ENCODE peak calls at places on chromosome 1, in six cellular contexts. Q, M, W, E, L and H are unnamed samples.

GRCh38 chr1:156052862-156053769 is 482 bp downstream of the UBQLN4 start:
- DNase-seq in Q (no peak), M (peak; percentile 77), W (peak; percentile 86), E (peak; percentile 76), L (peak; percentile 81), H (peak; percentile 89)

GRCh38 chr1:61585714-61586113 is 139.2 kb downstream of the TM2D1 start:
- DNase-seq in Q (no peak), M (no peak), W (no peak), E (no peak), L (no peak), H (peak; percentile 57)

GRCh38 chr1:51520700-51521248 is 1.7 kb upstream of the EPS15 start:
- DNase-seq in Q (no peak), M (no peak), W (no peak), E (no peak), L (no peak), H (no peak)

GRCh38 chr1:76109404-76109803 is 34.9 kb downstream of the ST6GALNAC3 start:
- DNase-seq in Q (no peak), M (no peak), W (no peak), E (no peak), L (no peak), H (peak; percentile 15)

GRCh38 chr1:233304489-233305102 is 9.1 kb upstream of the PCNX2 start:
- DNase-seq in Q (no peak), M (peak; percentile 6), W (no peak), E (peak; percentile 43), L (peak; percentile 57), H (peak; percentile 29)

GRCh38 chr1:201329286-201329685 is 46.0 kb downstream of the PKP1 start:
- DNase-seq in Q (no peak), M (no peak), W (no peak), E (peak; percentile 26), L (no peak), H (no peak)

GRCh38 chr1:233662503-233663105 is 48.7 kb downstream of the KCNK1 start:
- DNase-seq in Q (no peak), M (no peak), W (no peak), E (no peak), L (no peak), H (no peak)

GRCh38 chr1:44985747-44986359 is 542 bp downstream of the EIF2B3 start:
- DNase-seq in Q (no peak), M (no peak), W (no peak), E (peak; percentile 6), L (peak; percentile 30), H (no peak)

GRCh38 chr1:205632374-205633169 is 761 bp upstream of the ELK4 start:
- DNase-seq in Q (no peak), M (no peak), W (no peak), E (no peak), L (no peak), H (no peak)

GRCh38 chr1:74753104-74753503 is 20.2 kb downstream of the TYW3 start:
- DNase-seq in Q (no peak), M (no peak), W (no peak), E (no peak), L (no peak), H (no peak)

GRCh38 chr1:8348777-8349472 is 31.0 kb downstream of the SLC45A1 start:
- DNase-seq in Q (no peak), M (peak; percentile 35), W (peak; percentile 81), E (peak; percentile 61), L (peak; percentile 59), H (peak; percentile 91)

GRCh38 chr1:19062258-19063029 is 106.0 kb upstream of the IFFO2 start:
- DNase-seq in Q (no peak), M (no peak), W (no peak), E (no peak), L (no peak), H (no peak)

GRCh38 chr1:32540589-32540988 is 1.4 kb downstream of the ZBTB8A start:
- DNase-seq in Q (no peak), M (no peak), W (no peak), E (peak; percentile 4), L (no peak), H (peak; percentile 38)